ENCODE peak calls at places on chromosomes 1 and 21, in four cellular contexts. One of them, this sample, is unnamed.

GRCh38 chr1:214933375-214933774 is 149.2 kb upstream of the KCNK2 start:
- DNase-seq in fibroblast of pulmonary artery: no peak
- DNase-seq in AG09309: no peak
- DNase-seq in breast epithelium: no peak
- DNase-seq in this sample: no peak

GRCh38 chr1:115068780-115069179 is 20.5 kb downstream of the TSPAN2 start:
- DNase-seq in fibroblast of pulmonary artery: no peak
- DNase-seq in AG09309: no peak
- DNase-seq in breast epithelium: no peak
- DNase-seq in this sample: no peak

GRCh38 chr1:155127672-155128468 is at the start of gene EFNA1:
- DNase-seq in breast epithelium: peak
- DNase-seq in AG09309: no peak
- DNase-seq in fibroblast of pulmonary artery: peak
- DNase-seq in this sample: no peak

GRCh38 chr1:201381130-201381529 is 3.6 kb upstream of the TNNT2 start:
- DNase-seq in breast epithelium: peak
- DNase-seq in fibroblast of pulmonary artery: no peak
- DNase-seq in AG09309: no peak
- DNase-seq in this sample: no peak

GRCh38 chr1:19809044-19809750 is 5.9 kb downstream of the RNF186 start:
- DNase-seq in breast epithelium: no peak
- DNase-seq in fibroblast of pulmonary artery: no peak
- DNase-seq in AG09309: no peak
- DNase-seq in this sample: no peak

GRCh38 chr21:38622827-38623209 is 124.5 kb upstream of the ERG start:
- DNase-seq in fibroblast of pulmonary artery: no peak
- DNase-seq in AG09309: no peak
- DNase-seq in breast epithelium: no peak
- DNase-seq in this sample: no peak

GRCh38 chr1:41108696-41109284 is 87.3 kb upstream of the SLFNL1 start:
- DNase-seq in AG09309: no peak
- DNase-seq in fibroblast of pulmonary artery: peak
- DNase-seq in breast epithelium: no peak
- DNase-seq in this sample: no peak

GRCh38 chr1:228423399-228424053 is 6.9 kb upstream of the TRIM17 start:
- DNase-seq in fibroblast of pulmonary artery: no peak
- DNase-seq in AG09309: no peak
- DNase-seq in breast epithelium: no peak
- DNase-seq in this sample: no peak

GRCh38 chr1:218592688-218593087 is 247.6 kb downstream of the TGFB2 start:
- DNase-seq in fibroblast of pulmonary artery: no peak
- DNase-seq in breast epithelium: no peak
- DNase-seq in AG09309: no peak
- DNase-seq in this sample: no peak

GRCh38 chr1:171081220-171081993 is 9.3 kb upstream of the FMO3 start:
- DNase-seq in fibroblast of pulmonary artery: peak
- DNase-seq in AG09309: peak
- DNase-seq in breast epithelium: no peak
- DNase-seq in this sample: peak

GRCh38 chr1:71307451-71307850 is 226.6 kb upstream of the ZRANB2 start:
- DNase-seq in breast epithelium: no peak
- DNase-seq in AG09309: peak
- DNase-seq in fibroblast of pulmonary artery: peak
- DNase-seq in this sample: peak

GRCh38 chr1:22712502-22713271 is 2.0 kb downstream of the EPHB2 start:
- DNase-seq in fibroblast of pulmonary artery: peak
- DNase-seq in AG09309: no peak
- DNase-seq in breast epithelium: no peak
- DNase-seq in this sample: peak

GRCh38 chr1:246971322-246971721 is 36.5 kb downstream of the ZNF695 start:
- DNase-seq in breast epithelium: no peak
- DNase-seq in AG09309: peak
- DNase-seq in fibroblast of pulmonary artery: peak
- DNase-seq in this sample: no peak

GRCh38 chr21:28336299-28336698 is 656.4 kb downstream of the LTN1 start:
- DNase-seq in fibroblast of pulmonary artery: peak
- DNase-seq in AG09309: peak
- DNase-seq in breast epithelium: no peak
- DNase-seq in this sample: peak

GRCh38 chr21:44434568-44434925 is 20.8 kb upstream of the LRRC3 start:
- DNase-seq in fibroblast of pulmonary artery: no peak
- DNase-seq in breast epithelium: no peak
- DNase-seq in AG09309: no peak
- DNase-seq in this sample: no peak

GRCh38 chr1:84539972-84540371 is 33.6 kb upstream of the GNG5 start:
- DNase-seq in AG09309: no peak
- DNase-seq in breast epithelium: no peak
- DNase-seq in fibroblast of pulmonary artery: peak
- DNase-seq in this sample: no peak

GRCh38 chr1:29706936-29707335 is 470.6 kb downstream of the PTPRU start:
- DNase-seq in breast epithelium: no peak
- DNase-seq in fibroblast of pulmonary artery: peak
- DNase-seq in AG09309: no peak
- DNase-seq in this sample: peak

GRCh38 chr1:43934279-43934985 is 831 bp downstream of the ARTN start:
- DNase-seq in AG09309: no peak
- DNase-seq in breast epithelium: no peak
- DNase-seq in fibroblast of pulmonary artery: peak
- DNase-seq in this sample: no peak

GRCh38 chr21:36567216-36567917 is 87.4 kb upstream of the CLDN14 start:
- DNase-seq in fibroblast of pulmonary artery: no peak
- DNase-seq in AG09309: no peak
- DNase-seq in breast epithelium: no peak
- DNase-seq in this sample: no peak

GRCh38 chr1:119712342-119713038 is 756 bp downstream of the PHGDH start:
- DNase-seq in AG09309: peak
- DNase-seq in breast epithelium: peak
- DNase-seq in fibroblast of pulmonary artery: peak
- DNase-seq in this sample: peak

GRCh38 chr1:50417487-50417886 is 5.8 kb downstream of the DMRTA2 start:
- DNase-seq in breast epithelium: no peak
- DNase-seq in AG09309: no peak
- DNase-seq in fibroblast of pulmonary artery: no peak
- DNase-seq in this sample: no peak

GRCh38 chr1:50415235-50416149 is 7.8 kb downstream of the DMRTA2 start:
- DNase-seq in breast epithelium: no peak
- DNase-seq in fibroblast of pulmonary artery: no peak
- DNase-seq in AG09309: no peak
- DNase-seq in this sample: no peak

GRCh38 chr1:50416150-50416527 is 7.1 kb downstream of the DMRTA2 start:
- DNase-seq in breast epithelium: no peak
- DNase-seq in AG09309: no peak
- DNase-seq in fibroblast of pulmonary artery: no peak
- DNase-seq in this sample: no peak

GRCh38 chr1:50417946-50418599 is 5.2 kb downstream of the DMRTA2 start:
- DNase-seq in breast epithelium: no peak
- DNase-seq in fibroblast of pulmonary artery: no peak
- DNase-seq in AG09309: no peak
- DNase-seq in this sample: no peak

DNA sequence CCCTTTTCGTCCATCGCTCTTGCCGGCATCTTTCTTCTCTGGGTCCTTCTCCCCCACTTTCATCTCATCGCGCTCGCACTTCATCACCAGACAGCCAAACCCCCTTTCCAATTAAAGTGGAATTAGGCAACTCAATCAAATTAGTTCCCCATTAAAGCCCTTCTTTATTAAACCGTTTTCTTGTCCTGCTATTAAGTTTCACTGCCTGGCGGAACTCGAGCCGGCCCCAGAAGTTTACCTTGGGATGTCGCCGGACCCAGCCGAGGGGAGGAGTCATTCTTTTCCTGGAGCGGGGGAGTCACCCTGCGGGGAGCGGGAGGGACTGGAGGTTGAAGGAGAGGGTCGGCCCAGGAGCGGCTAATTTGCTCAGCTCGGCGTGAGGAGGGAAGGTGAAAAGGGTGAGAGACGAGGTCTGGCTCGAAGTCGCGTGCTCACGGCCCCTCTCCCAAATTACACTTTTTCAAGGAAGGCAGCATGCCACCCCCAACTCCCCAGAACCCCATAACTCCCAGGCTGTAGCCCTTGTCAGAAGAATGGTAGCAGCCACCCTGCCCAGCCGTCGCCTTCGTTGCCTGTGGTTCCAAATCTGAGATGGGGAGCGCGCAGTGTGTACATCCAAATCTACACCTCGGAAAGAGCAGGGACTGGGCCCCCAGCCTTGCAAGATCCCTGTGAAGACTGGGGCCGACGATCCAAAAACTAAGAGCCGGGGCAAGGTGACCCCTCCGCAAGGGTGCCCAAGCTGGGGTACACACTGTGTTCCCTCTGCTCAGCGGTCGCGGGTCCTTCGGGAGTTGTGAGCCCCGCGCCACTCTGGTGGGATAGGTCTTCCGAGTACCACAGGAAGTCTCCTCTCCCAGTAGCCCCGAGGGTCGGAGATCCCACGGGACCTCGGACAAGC is 6.4 kb downstream of the DMRTA2 start:
- DNase-seq in breast epithelium: no peak
- DNase-seq in fibroblast of pulmonary artery: no peak
- DNase-seq in AG09309: no peak
- DNase-seq in this sample: no peak
- H3K4me3 ChIP-seq in breast epithelium: no peak
- H3K4me3 ChIP-seq in fibroblast of pulmonary artery: no peak
- H3K4me3 ChIP-seq in AG09309: no peak
- H3K4me3 ChIP-seq in this sample: no peak

DNA sequence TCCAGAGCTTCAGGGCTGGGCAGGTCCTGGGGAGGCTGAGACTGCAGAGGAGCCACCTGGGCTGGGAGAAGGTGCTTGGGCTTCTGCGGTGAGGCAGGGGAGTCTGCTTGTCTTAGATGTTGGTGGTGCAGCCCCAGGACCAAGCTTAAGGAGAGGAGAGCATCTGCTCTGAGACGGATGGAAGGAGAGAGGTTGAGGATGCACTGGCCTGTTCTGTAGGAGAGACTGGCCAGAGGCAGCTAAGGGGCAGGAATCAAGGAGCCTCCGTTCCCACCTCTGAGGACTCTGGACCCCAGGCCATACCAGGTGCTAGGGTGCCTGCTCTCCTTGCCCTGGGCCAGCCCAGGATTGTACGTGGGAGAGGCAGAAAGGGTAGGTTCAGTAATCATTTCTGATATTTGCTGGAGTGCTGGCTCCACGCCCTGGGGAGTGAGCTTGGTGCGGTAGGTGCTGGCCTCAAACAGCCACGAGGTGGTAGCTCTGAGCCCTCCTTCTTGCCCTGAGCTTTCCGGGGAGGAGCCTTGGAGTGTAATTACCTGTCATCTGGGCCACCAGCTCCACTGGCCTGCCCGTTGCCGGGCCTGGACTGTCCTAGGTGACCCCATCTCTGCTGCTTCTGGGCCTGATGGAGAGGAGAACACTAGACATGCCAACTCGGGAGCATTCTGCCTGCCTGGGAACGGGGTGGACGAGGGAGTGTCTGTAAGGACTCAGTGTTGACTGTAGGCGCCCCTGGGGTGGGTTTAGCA is 9.3 kb downstream of the MYBPH start:
- DNase-seq in AG09309: no peak
- DNase-seq in breast epithelium: no peak
- DNase-seq in fibroblast of pulmonary artery: no peak
- DNase-seq in this sample: no peak
- TF ChIP-seq CTCF in AG09309: no peak
- TF ChIP-seq CTCF in breast epithelium: no peak
- TF ChIP-seq CTCF in fibroblast of pulmonary artery: no peak
- TF ChIP-seq CTCF in this sample: no peak

GRCh38 chr1:21292503-21292990 is 2.3 kb upstream of the ECE1 start:
- DNase-seq in AG09309: no peak
- DNase-seq in fibroblast of pulmonary artery: no peak
- DNase-seq in breast epithelium: no peak
- DNase-seq in this sample: no peak

GRCh38 chr1:21290546-21290944 is 282 bp upstream of the ECE1 start:
- DNase-seq in fibroblast of pulmonary artery: no peak
- DNase-seq in AG09309: no peak
- DNase-seq in breast epithelium: no peak
- DNase-seq in this sample: no peak

GRCh38 chr1:21291184-21291583 is 921 bp upstream of the ECE1 start:
- DNase-seq in AG09309: no peak
- DNase-seq in breast epithelium: no peak
- DNase-seq in fibroblast of pulmonary artery: no peak
- DNase-seq in this sample: no peak

GRCh38 chr1:21292991-21293536 is 2.8 kb upstream of the ECE1 start:
- DNase-seq in AG09309: no peak
- DNase-seq in fibroblast of pulmonary artery: no peak
- DNase-seq in breast epithelium: no peak
- DNase-seq in this sample: no peak

DNA sequence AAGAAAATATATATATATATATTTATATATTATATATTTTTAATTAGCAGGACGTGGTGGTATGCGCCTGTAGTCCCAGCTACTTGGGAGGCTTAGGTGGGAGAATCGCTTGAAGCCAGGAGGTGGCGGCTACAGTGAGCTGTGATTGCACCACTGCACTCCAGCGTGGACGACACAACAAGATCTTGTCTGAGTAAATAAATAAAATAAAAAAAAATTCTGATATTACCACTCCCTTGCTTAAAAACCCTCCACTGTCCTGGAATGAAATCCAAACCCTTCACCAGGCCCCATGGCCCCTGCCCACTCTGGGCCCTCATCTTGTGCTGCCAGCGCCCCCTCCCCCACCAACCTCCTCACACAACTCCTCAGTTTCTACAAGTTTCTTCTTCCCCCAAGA is 1.7 kb upstream of the ECE1 start:
- DNase-seq in AG09309: no peak
- DNase-seq in fibroblast of pulmonary artery: no peak
- DNase-seq in breast epithelium: no peak
- DNase-seq in this sample: no peak
- H3K4me3 ChIP-seq in AG09309: no peak
- H3K4me3 ChIP-seq in fibroblast of pulmonary artery: no peak
- H3K4me3 ChIP-seq in breast epithelium: no peak
- H3K4me3 ChIP-seq in this sample: no peak

DNA sequence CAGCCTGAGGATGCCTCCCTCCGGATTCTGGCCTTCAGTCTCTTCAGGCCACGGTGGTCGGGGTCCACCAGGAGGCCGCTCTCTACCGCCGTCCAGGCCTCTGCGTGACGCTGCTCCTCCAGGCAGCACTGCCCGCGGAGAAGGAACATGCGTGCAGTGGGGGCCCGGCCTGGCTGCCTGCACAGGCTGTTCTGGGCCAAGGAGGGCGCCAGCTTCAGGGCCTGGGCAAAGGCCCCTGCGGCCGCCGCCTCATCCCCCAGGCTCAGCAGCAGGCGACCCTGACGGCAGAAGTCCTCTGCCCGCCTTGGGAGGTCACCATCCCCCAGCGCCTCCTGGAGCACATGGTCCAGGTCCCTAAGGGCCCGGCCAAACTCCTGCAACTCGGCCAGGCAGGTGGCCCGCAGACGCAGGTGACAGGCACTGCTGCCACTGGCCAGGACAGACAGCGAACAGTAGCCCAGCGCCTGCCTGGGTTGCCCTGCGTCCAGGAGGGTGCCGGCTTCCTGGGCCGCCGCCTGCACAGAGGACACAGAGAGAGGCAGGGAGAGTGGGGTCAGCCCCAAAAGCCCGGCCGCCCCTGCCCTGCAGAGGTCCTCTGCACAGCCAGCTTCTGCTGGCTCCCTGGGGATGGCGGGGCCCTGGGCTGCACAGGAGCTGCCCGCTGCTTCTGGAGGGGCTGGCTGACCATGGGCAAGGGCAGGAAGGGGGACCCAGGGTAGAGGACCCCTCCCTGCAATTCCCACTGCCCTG is 8.7 kb upstream of the MMEL1 start:
- DNase-seq in breast epithelium: peak
- DNase-seq in fibroblast of pulmonary artery: no peak
- DNase-seq in AG09309: no peak
- DNase-seq in this sample: no peak
- TF ChIP-seq CTCF in breast epithelium: no peak
- TF ChIP-seq CTCF in fibroblast of pulmonary artery: no peak
- TF ChIP-seq CTCF in AG09309: no peak
- TF ChIP-seq CTCF in this sample: no peak

GRCh38 chr1:78325293-78325692 is 165.5 kb upstream of the PTGFR start:
- DNase-seq in breast epithelium: no peak
- DNase-seq in AG09309: no peak
- DNase-seq in fibroblast of pulmonary artery: no peak
- DNase-seq in this sample: no peak
- H3K4me3 ChIP-seq in breast epithelium: no peak
- H3K4me3 ChIP-seq in AG09309: no peak
- H3K4me3 ChIP-seq in fibroblast of pulmonary artery: no peak
- H3K4me3 ChIP-seq in this sample: no peak